ENCODE peak calls at places on chromosomes 13 and 19, in eight cellular contexts. One of them, this sample, is unnamed.

GRCh38 chr13:57739791-57740190 is 108.2 kb downstream of the PCDH17 start:
- DNase-seq in heart left ventricle: no peak
- DNase-seq in IMR-90: no peak
- DNase-seq in fibroblast of lung: peak
- DNase-seq in astrocyte of the spinal cord: peak
- DNase-seq in esophagus squamous epithelium: no peak
- DNase-seq in adrenal gland: no peak
- DNase-seq in lung: no peak
- DNase-seq in this sample: no peak

GRCh38 chr19:32318884-32319520 is 26.4 kb upstream of the ZNF507 start:
- DNase-seq in heart left ventricle: no peak
- DNase-seq in IMR-90: no peak
- DNase-seq in fibroblast of lung: no peak
- DNase-seq in astrocyte of the spinal cord: no peak
- DNase-seq in esophagus squamous epithelium: no peak
- DNase-seq in adrenal gland: no peak
- DNase-seq in lung: no peak
- DNase-seq in this sample: no peak

GRCh38 chr13:35797244-35797643 is 320.8 kb upstream of the MAB21L1 start:
- DNase-seq in heart left ventricle: no peak
- DNase-seq in IMR-90: no peak
- DNase-seq in fibroblast of lung: no peak
- DNase-seq in astrocyte of the spinal cord: no peak
- DNase-seq in esophagus squamous epithelium: no peak
- DNase-seq in adrenal gland: no peak
- DNase-seq in lung: no peak
- DNase-seq in this sample: no peak

GRCh38 chr13:83853771-83854170 is 28.5 kb downstream of the SLITRK1 start:
- DNase-seq in heart left ventricle: no peak
- DNase-seq in IMR-90: no peak
- DNase-seq in fibroblast of lung: no peak
- DNase-seq in astrocyte of the spinal cord: no peak
- DNase-seq in esophagus squamous epithelium: no peak
- DNase-seq in adrenal gland: no peak
- DNase-seq in lung: no peak
- DNase-seq in this sample: no peak

GRCh38 chr13:19252381-19252780 is 70.8 kb upstream of the TUBA3C start:
- DNase-seq in heart left ventricle: no peak
- DNase-seq in IMR-90: no peak
- DNase-seq in fibroblast of lung: no peak
- DNase-seq in astrocyte of the spinal cord: no peak
- DNase-seq in esophagus squamous epithelium: no peak
- DNase-seq in adrenal gland: no peak
- DNase-seq in lung: no peak
- DNase-seq in this sample: no peak

GRCh38 chr19:5299137-5299536 is 41.5 kb downstream of the PTPRS start:
- DNase-seq in heart left ventricle: no peak
- DNase-seq in IMR-90: no peak
- DNase-seq in fibroblast of lung: no peak
- DNase-seq in astrocyte of the spinal cord: no peak
- DNase-seq in esophagus squamous epithelium: no peak
- DNase-seq in adrenal gland: no peak
- DNase-seq in lung: no peak
- DNase-seq in this sample: no peak

GRCh38 chr19:52139291-52140076 is at the start of gene ZNF616:
- DNase-seq in heart left ventricle: peak
- DNase-seq in IMR-90: peak
- DNase-seq in fibroblast of lung: peak
- DNase-seq in astrocyte of the spinal cord: peak
- DNase-seq in esophagus squamous epithelium: peak
- DNase-seq in adrenal gland: peak
- DNase-seq in lung: peak
- DNase-seq in this sample: peak

GRCh38 chr13:26386026-26386425 is 132.1 kb downstream of the CDK8 start:
- DNase-seq in heart left ventricle: no peak
- DNase-seq in IMR-90: no peak
- DNase-seq in fibroblast of lung: no peak
- DNase-seq in astrocyte of the spinal cord: no peak
- DNase-seq in esophagus squamous epithelium: no peak
- DNase-seq in adrenal gland: no peak
- DNase-seq in lung: no peak
- DNase-seq in this sample: no peak

GRCh38 chr13:106182404-106182803 is 353.1 kb downstream of the EFNB2 start:
- DNase-seq in heart left ventricle: no peak
- DNase-seq in IMR-90: peak
- DNase-seq in fibroblast of lung: peak
- DNase-seq in astrocyte of the spinal cord: peak
- DNase-seq in esophagus squamous epithelium: no peak
- DNase-seq in adrenal gland: no peak
- DNase-seq in lung: no peak
- DNase-seq in this sample: peak

GRCh38 chr19:1232652-1233360 is 5.0 kb downstream of the CBARP start:
- DNase-seq in heart left ventricle: peak
- DNase-seq in IMR-90: peak
- DNase-seq in fibroblast of lung: peak
- DNase-seq in astrocyte of the spinal cord: peak
- DNase-seq in esophagus squamous epithelium: no peak
- DNase-seq in adrenal gland: peak
- DNase-seq in lung: no peak
- DNase-seq in this sample: no peak

GRCh38 chr19:46886546-46887239 is 25.9 kb downstream of the ARHGAP35 start:
- DNase-seq in heart left ventricle: no peak
- DNase-seq in IMR-90: peak
- DNase-seq in fibroblast of lung: peak
- DNase-seq in astrocyte of the spinal cord: no peak
- DNase-seq in esophagus squamous epithelium: no peak
- DNase-seq in adrenal gland: no peak
- DNase-seq in lung: no peak
- DNase-seq in this sample: no peak

GRCh38 chr13:26503826-26504594 is 53.5 kb upstream of the WASF3 start:
- DNase-seq in heart left ventricle: no peak
- DNase-seq in IMR-90: no peak
- DNase-seq in fibroblast of lung: no peak
- DNase-seq in astrocyte of the spinal cord: no peak
- DNase-seq in esophagus squamous epithelium: no peak
- DNase-seq in adrenal gland: no peak
- DNase-seq in lung: no peak
- DNase-seq in this sample: no peak

GRCh38 chr19:45070861-45071544 is 5.3 kb downstream of the ZNF296 start:
- DNase-seq in heart left ventricle: no peak
- DNase-seq in IMR-90: no peak
- DNase-seq in fibroblast of lung: no peak
- DNase-seq in astrocyte of the spinal cord: no peak
- DNase-seq in esophagus squamous epithelium: no peak
- DNase-seq in adrenal gland: no peak
- DNase-seq in lung: no peak
- DNase-seq in this sample: no peak

GRCh38 chr13:33493672-33494365 is 208.3 kb upstream of the STARD13 start:
- DNase-seq in heart left ventricle: no peak
- DNase-seq in IMR-90: no peak
- DNase-seq in fibroblast of lung: peak
- DNase-seq in astrocyte of the spinal cord: no peak
- DNase-seq in esophagus squamous epithelium: no peak
- DNase-seq in adrenal gland: no peak
- DNase-seq in lung: no peak
- DNase-seq in this sample: no peak

GRCh38 chr13:91167706-91168459 is 179.6 kb upstream of the MIR17HG start:
- DNase-seq in heart left ventricle: no peak
- DNase-seq in IMR-90: no peak
- DNase-seq in fibroblast of lung: peak
- DNase-seq in astrocyte of the spinal cord: no peak
- DNase-seq in esophagus squamous epithelium: no peak
- DNase-seq in adrenal gland: no peak
- DNase-seq in lung: no peak
- DNase-seq in this sample: no peak

GRCh38 chr19:19230999-19231398 is 19.2 kb downstream of the NCAN start:
- DNase-seq in heart left ventricle: no peak
- DNase-seq in IMR-90: no peak
- DNase-seq in fibroblast of lung: no peak
- DNase-seq in astrocyte of the spinal cord: no peak
- DNase-seq in esophagus squamous epithelium: no peak
- DNase-seq in adrenal gland: no peak
- DNase-seq in lung: no peak
- DNase-seq in this sample: no peak

GRCh38 chr19:42151735-42152134 is 19.5 kb upstream of the POU2F2 start:
- DNase-seq in heart left ventricle: peak
- DNase-seq in IMR-90: no peak
- DNase-seq in fibroblast of lung: no peak
- DNase-seq in astrocyte of the spinal cord: no peak
- DNase-seq in esophagus squamous epithelium: no peak
- DNase-seq in adrenal gland: no peak
- DNase-seq in lung: no peak
- DNase-seq in this sample: no peak

GRCh38 chr13:112978561-112979405 is 9.8 kb downstream of the MCF2L start:
- DNase-seq in heart left ventricle: peak
- DNase-seq in IMR-90: no peak
- DNase-seq in fibroblast of lung: no peak
- DNase-seq in astrocyte of the spinal cord: no peak
- DNase-seq in esophagus squamous epithelium: no peak
- DNase-seq in adrenal gland: no peak
- DNase-seq in lung: no peak
- DNase-seq in this sample: no peak
- H3K4me3 ChIP-seq in heart left ventricle: peak
- H3K4me3 ChIP-seq in IMR-90: no peak
- H3K4me3 ChIP-seq in fibroblast of lung: no peak
- H3K4me3 ChIP-seq in astrocyte of the spinal cord: no peak
- H3K4me3 ChIP-seq in esophagus squamous epithelium: no peak
- H3K4me3 ChIP-seq in adrenal gland: no peak
- H3K4me3 ChIP-seq in lung: peak
- H3K4me3 ChIP-seq in this sample: no peak

DNA sequence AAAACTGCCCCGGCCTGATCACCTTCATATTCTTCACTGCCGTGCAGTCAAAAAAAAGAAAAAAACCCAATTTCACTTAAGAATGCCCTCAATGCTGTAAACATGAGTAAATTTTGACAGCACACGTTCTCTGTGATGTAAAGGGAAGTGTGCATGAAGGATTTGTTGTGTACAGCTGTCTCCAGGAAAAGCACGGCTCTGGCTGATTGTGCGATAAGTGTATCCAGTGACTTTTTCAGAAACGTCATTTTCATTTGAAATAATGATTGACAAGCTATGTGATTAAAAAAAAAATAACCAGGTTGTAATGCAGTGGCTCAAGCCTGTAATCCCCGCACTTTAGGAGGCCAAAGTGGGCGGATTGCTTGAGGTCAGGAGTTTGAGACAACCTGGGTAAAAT is 39.6 kb downstream of the ANKRD10 start:
- DNase-seq in heart left ventricle: no peak
- DNase-seq in IMR-90: no peak
- DNase-seq in fibroblast of lung: no peak
- DNase-seq in astrocyte of the spinal cord: no peak
- DNase-seq in esophagus squamous epithelium: no peak
- DNase-seq in adrenal gland: no peak
- DNase-seq in lung: no peak
- DNase-seq in this sample: no peak
- H3K4me3 ChIP-seq in heart left ventricle: no peak
- H3K4me3 ChIP-seq in IMR-90: no peak
- H3K4me3 ChIP-seq in fibroblast of lung: no peak
- H3K4me3 ChIP-seq in astrocyte of the spinal cord: no peak
- H3K4me3 ChIP-seq in esophagus squamous epithelium: no peak
- H3K4me3 ChIP-seq in adrenal gland: peak
- H3K4me3 ChIP-seq in lung: no peak
- H3K4me3 ChIP-seq in this sample: peak

DNA sequence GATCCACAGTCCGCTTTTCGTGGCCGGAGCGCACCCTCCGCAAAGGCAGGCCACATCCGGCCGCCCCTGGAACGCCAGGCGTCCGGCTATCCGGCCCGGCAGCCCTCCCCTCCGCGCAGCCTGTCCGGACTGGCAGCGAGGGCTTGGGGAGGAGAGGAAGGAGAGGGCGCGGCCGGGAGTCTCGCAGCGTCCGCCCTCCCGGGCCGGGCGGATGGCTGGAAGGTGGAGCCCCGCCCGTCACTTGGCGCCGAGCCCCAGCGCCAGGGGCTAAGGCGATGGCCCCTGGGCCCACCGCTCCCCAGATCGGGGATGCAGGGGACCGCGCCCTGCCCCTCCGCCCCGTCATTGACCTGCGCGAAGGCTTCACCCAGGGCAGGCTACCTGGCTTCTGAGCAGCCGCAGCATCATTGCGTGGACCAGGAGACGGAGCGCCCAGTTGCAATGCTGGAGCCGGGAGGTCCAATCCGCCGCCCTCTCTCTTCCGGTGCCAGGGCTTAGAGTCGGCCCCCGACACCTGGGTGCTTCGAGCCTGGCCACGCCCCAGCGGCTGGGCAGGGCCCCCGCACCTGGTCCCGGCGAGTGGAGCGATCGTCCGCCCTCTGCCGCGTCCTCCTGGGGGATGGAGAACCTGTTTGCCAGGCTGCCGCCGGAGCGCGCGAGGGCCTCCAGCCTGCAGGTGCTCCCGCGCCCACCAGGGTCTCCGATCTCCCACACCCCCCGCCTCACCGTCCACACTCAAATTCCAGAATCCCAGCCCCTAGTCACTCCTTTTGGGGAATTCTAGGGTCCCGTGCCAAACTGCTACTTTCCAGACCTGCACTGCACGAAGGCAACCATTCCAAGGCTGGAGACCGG is at the start of gene FUT1:
- DNase-seq in heart left ventricle: peak
- DNase-seq in IMR-90: no peak
- DNase-seq in fibroblast of lung: peak
- DNase-seq in astrocyte of the spinal cord: no peak
- DNase-seq in esophagus squamous epithelium: no peak
- DNase-seq in adrenal gland: peak
- DNase-seq in lung: peak
- DNase-seq in this sample: no peak
- H3K4me3 ChIP-seq in heart left ventricle: peak
- H3K4me3 ChIP-seq in IMR-90: peak
- H3K4me3 ChIP-seq in fibroblast of lung: peak
- H3K4me3 ChIP-seq in astrocyte of the spinal cord: peak
- H3K4me3 ChIP-seq in esophagus squamous epithelium: peak
- H3K4me3 ChIP-seq in adrenal gland: peak
- H3K4me3 ChIP-seq in lung: peak
- H3K4me3 ChIP-seq in this sample: no peak

DNA sequence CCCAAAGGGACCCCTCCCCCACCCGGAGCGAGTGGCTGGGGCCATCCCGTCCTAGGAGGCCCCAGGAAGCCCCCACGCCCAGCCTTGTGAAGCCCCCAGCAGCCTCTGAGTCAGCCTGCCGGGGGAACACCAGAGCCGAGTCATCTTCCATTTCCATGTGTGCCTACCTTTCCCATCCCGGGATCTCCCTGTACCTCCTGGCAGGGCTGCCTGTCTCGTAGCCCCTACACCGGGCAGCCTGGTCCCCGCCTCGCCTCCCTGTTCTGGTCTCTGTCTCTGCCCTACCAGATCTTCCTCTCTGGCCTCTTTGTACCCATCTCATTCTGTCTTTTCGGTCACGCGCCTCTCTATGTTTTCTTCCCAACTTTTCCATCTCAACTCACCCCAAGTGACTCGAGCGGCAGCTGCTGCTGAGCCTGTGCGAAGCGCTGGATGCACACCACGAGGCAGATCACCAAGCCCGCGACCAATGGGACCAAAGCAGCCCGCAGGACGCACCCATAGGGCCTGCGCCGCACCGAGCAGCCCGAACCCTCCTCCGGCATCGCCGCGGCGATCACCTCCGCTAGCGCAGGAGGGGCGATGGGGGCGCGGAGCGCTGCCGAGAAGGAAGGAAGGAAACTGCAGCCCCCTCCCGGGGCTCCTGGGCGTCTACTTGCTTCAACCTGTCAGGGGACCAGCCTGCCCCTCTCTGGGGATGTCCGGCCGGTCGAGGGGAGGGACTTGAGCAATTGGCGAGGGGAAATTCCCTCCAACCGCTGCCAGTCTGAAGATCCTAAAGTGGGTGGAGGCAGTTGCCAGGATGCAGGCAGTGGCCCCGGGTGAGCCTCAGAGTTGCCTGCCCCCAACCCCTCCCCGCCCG is at the start of gene CD70:
- DNase-seq in heart left ventricle: no peak
- DNase-seq in IMR-90: no peak
- DNase-seq in fibroblast of lung: peak
- DNase-seq in astrocyte of the spinal cord: no peak
- DNase-seq in esophagus squamous epithelium: no peak
- DNase-seq in adrenal gland: no peak
- DNase-seq in lung: no peak
- DNase-seq in this sample: no peak
- H3K4me3 ChIP-seq in heart left ventricle: no peak
- H3K4me3 ChIP-seq in IMR-90: no peak
- H3K4me3 ChIP-seq in fibroblast of lung: no peak
- H3K4me3 ChIP-seq in astrocyte of the spinal cord: peak
- H3K4me3 ChIP-seq in esophagus squamous epithelium: no peak
- H3K4me3 ChIP-seq in adrenal gland: no peak
- H3K4me3 ChIP-seq in lung: no peak
- H3K4me3 ChIP-seq in this sample: peak

This sample was measured in Jurkat, Clone E6-1.